ENCODE peak calls at places on chromosome 12, in nine cellular contexts. D is cardiac septum; U is NCI-H1092; N is NCI-H69; L is caudate nucleus; H is left ventricle myocardium superior; W is naive thymus-derived CD8-positive, alpha-beta T cell; P is psoas muscle; Y is uterus. G is an unnamed sample.

GRCh38 chr12:65607271-65607880 is 216.9 kb upstream of the HMGA2 start:
- DNase-seq in L (no peak), N (no peak), H (no peak), Y (no peak), U (no peak), D (no peak), P (no peak), W (no peak), G (no peak)

GRCh38 chr12:76311796-76312195 is 36.4 kb downstream of the BBS10 start:
- DNase-seq in H (no peak), W (no peak), N (no peak), U (no peak), Y (no peak), D (no peak), P (no peak), L (no peak), G (no peak)

GRCh38 chr12:77122236-77122635 is 56.9 kb upstream of the E2F7 start:
- DNase-seq in H (no peak), N (no peak), D (no peak), L (no peak), P (no peak), Y (no peak), U (no peak), W (no peak), G (no peak)

GRCh38 chr12:97404549-97404948 is 58.1 kb upstream of the RMST start:
- DNase-seq in P (no peak), U (peak; percentile 55), W (no peak), D (no peak), H (no peak), L (no peak), N (peak; percentile 89), Y (no peak), G (no peak)

GRCh38 chr12:91604897-91605296 is 422.3 kb upstream of the DCN start:
- DNase-seq in P (no peak), Y (no peak), H (no peak), D (no peak), W (no peak), U (no peak), L (no peak), N (peak; percentile 16), G (no peak)

GRCh38 chr12:23906329-23906728 is 43.1 kb downstream of the SOX5 start:
- DNase-seq in P (no peak), D (no peak), U (no peak), W (no peak), N (peak; percentile 69), Y (no peak), L (no peak), H (peak; percentile 23), G (no peak)

GRCh38 chr12:46858368-46858767 is 32.6 kb upstream of the SLC38A4 start:
- DNase-seq in H (no peak), N (no peak), Y (no peak), L (no peak), U (no peak), P (no peak), W (no peak), D (no peak), G (no peak)

GRCh38 chr12:89307665-89308253 is 44.5 kb downstream of the DUSP6 start:
- DNase-seq in L (no peak), H (no peak), P (no peak), U (no peak), W (no peak), Y (no peak), N (no peak), D (no peak), G (no peak)

GRCh38 chr12:112833272-112833671 is 41.7 kb downstream of the RPH3A start:
- DNase-seq in D (no peak), U (no peak), L (no peak), H (no peak), P (no peak), N (no peak), Y (no peak), W (no peak), G (no peak)

GRCh38 chr12:72570601-72571000 is 298.4 kb downstream of the TRHDE start:
- DNase-seq in H (no peak), Y (no peak), W (no peak), P (no peak), D (no peak), U (no peak), N (peak; percentile 17), L (no peak), G (no peak)

GRCh38 chr12:47156167-47156736 is 76.5 kb upstream of the AMIGO2 start:
- DNase-seq in N (no peak), L (no peak), H (peak; percentile 38), D (no peak), U (no peak), W (peak; percentile 14), P (no peak), Y (peak; percentile 31), G (no peak)

GRCh38 chr12:99498756-99499155 is 148.8 kb upstream of the GARIN6 start:
- DNase-seq in W (no peak), L (no peak), N (no peak), Y (no peak), D (no peak), P (no peak), U (no peak), H (no peak), G (no peak)

GRCh38 chr12:102824218-102824835 is 92.7 kb downstream of the PAH start:
- DNase-seq in W (no peak), N (no peak), U (no peak), H (peak; percentile 40), D (no peak), L (no peak), P (peak; percentile 27), Y (no peak), G (no peak)

GRCh38 chr12:106745181-106745745 is 29.2 kb upstream of the RIC8B start:
- DNase-seq in L (no peak), U (no peak), H (no peak), P (no peak), D (no peak), N (no peak), W (no peak), Y (no peak), G (no peak)

GRCh38 chr12:4857472-4858291 is 52.0 kb upstream of the KCNA1 start:
- DNase-seq in P (peak; percentile 68), N (peak; percentile 98), Y (peak; percentile 32), L (peak; percentile 73), D (no peak), H (peak; percentile 72), U (peak; percentile 70), W (peak; percentile 50), G (peak; percentile 47)

GRCh38 chr12:632102-632696 is 31.0 kb downstream of the NINJ2 start:
- DNase-seq in P (peak; percentile 35), Y (no peak), H (no peak), N (peak; percentile 70), W (no peak), U (no peak), L (no peak), D (no peak), G (no peak)

GRCh38 chr12:30796891-30797371 is 42.2 kb upstream of the CAPRIN2 start:
- DNase-seq in L (no peak), Y (no peak), D (no peak), H (no peak), U (no peak), W (no peak), N (peak; percentile 93), P (no peak), G (no peak)

GRCh38 chr12:102811125-102811737 is 105.8 kb downstream of the PAH start:
- DNase-seq in P (no peak), D (no peak), Y (peak; percentile 47), W (no peak), N (peak; percentile 80), L (no peak), U (no peak), H (no peak), G (no peak)

GRCh38 chr12:6765048-6765633 is 1.0 kb upstream of the PTMS start:
- DNase-seq in H (no peak), D (no peak), W (no peak), N (peak; percentile 87), P (no peak), U (no peak), Y (no peak), L (no peak), G (no peak)

GRCh38 chr12:80189241-80189640 is 89.9 kb downstream of the OTOGL start:
- DNase-seq in H (no peak), W (no peak), L (no peak), N (no peak), P (no peak), D (no peak), U (no peak), Y (no peak), G (no peak)

GRCh38 chr12:5085896-5086295 is 42.2 kb downstream of the KCNA5 start:
- DNase-seq in U (no peak), Y (no peak), W (no peak), H (no peak), L (no peak), N (peak; percentile 51), P (no peak), D (no peak), G (no peak)

GRCh38 chr12:32312049-32312670 is 87.2 kb upstream of the FGD4 start:
- DNase-seq in P (no peak), W (peak; percentile 2), U (peak; percentile 33), D (no peak), Y (no peak), N (peak; percentile 98), L (no peak), H (no peak), G (no peak)

GRCh38 chr12:60112778-60113177 is 516.9 kb downstream of the SLC16A7 start:
- DNase-seq in U (no peak), D (no peak), N (no peak), P (no peak), H (no peak), Y (no peak), W (no peak), L (no peak), G (no peak)

GRCh38 chr12:99978152-99978551 is 6.6 kb downstream of the ANKS1B start:
- DNase-seq in P (no peak), W (no peak), U (no peak), L (no peak), N (peak; percentile 15), D (no peak), H (no peak), Y (no peak), G (no peak)

GRCh38 chr12:89348894-89349669 is 3.2 kb downstream of the DUSP6 start:
- DNase-seq in P (no peak), W (no peak), L (no peak), U (no peak), D (no peak), Y (no peak), N (no peak), H (no peak), G (no peak)

GRCh38 chr12:870378-870777 is 79.1 kb downstream of the RAD52 start:
- DNase-seq in N (no peak), D (no peak), W (peak; percentile 19), U (no peak), L (no peak), H (no peak), P (no peak), Y (no peak), G (no peak)

GRCh38 chr12:107622005-107622404 is 63.6 kb upstream of the PWP1 start:
- DNase-seq in N (peak; percentile 77), H (no peak), Y (no peak), D (no peak), U (no peak), P (no peak), L (no peak), W (no peak), G (no peak)

GRCh38 chr12:70271025-70271424 is 27.8 kb downstream of the CNOT2 start:
- DNase-seq in P (no peak), L (no peak), H (no peak), N (peak; percentile 28), Y (no peak), U (no peak), D (no peak), W (no peak), G (no peak)

GRCh38 chr12:6982532-6982931 is 11.8 kb downstream of the EMG1 start:
- DNase-seq in W (no peak), L (no peak), Y (no peak), H (no peak), N (no peak), D (no peak), P (no peak), U (no peak), G (no peak)

GRCh38 chr12:57899010-57899662 is 42.2 kb upstream of the ATP23 start:
- DNase-seq in P (peak; percentile 47), Y (peak; percentile 69), L (no peak), U (peak; percentile 38), D (peak; percentile 81), N (peak; percentile 25), W (peak; percentile 66), H (peak; percentile 63), G (peak; percentile 66)

GRCh38 chr12:92030618-92031017 is 115.0 kb downstream of the BTG1 start:
- DNase-seq in H (no peak), D (no peak), P (no peak), U (no peak), N (peak; percentile 69), Y (peak; percentile 80), L (no peak), W (peak; percentile 79), G (peak; percentile 45)